ENCODE peak calls at places on chromosomes 7 and 10, in eight cellular contexts. C is T-helper 17 cell, Q is lower lobe of right lung, Z is mammary epithelial cell, W is lower leg skin, A is naive B cell, Y is posterior vena cava, K is testis. R is an unnamed sample.
A peak's percentile ranks its signal among the peaks of the same experiment; 100 is the strongest.

GRCh38 chr7:17546206-17546998 is 247.9 kb downstream of the AHR start:
- DNase-seq in C (no peak), Q (no peak), Z (peak; percentile 69), W (no peak), A (no peak), Y (no peak), K (no peak), R (no peak)

GRCh38 chr10:14659626-14660196 is 115.0 kb downstream of the FAM107B start:
- DNase-seq in C (peak; percentile 30), Q (peak; percentile 76), Z (no peak), W (no peak), A (peak; percentile 75), Y (no peak), K (no peak), R (no peak)

GRCh38 chr7:69430502-69431145 is 167.7 kb upstream of the AUTS2 start:
- DNase-seq in C (no peak), Q (no peak), Z (no peak), W (no peak), A (peak; percentile 3), Y (peak; percentile 84), K (peak; percentile 74), R (no peak)

GRCh38 chr7:156778668-156779067 is 114.3 kb downstream of the LMBR1 start:
- DNase-seq in C (no peak), Q (no peak), Z (no peak), W (no peak), A (no peak), Y (no peak), K (no peak), R (no peak)

GRCh38 chr10:86110156-86110786 is 256.3 kb downstream of the GRID1 start:
- DNase-seq in C (no peak), Q (no peak), Z (no peak), W (no peak), A (no peak), Y (no peak), K (no peak), R (no peak)

GRCh38 chr10:68876246-68876918 is 24.7 kb upstream of the DDX50 start:
- DNase-seq in C (no peak), Q (no peak), Z (no peak), W (no peak), A (no peak), Y (no peak), K (no peak), R (no peak)

GRCh38 chr10:3882855-3883254 is 97.8 kb upstream of the KLF6 start:
- DNase-seq in C (no peak), Q (no peak), Z (no peak), W (no peak), A (no peak), Y (no peak), K (no peak), R (no peak)

GRCh38 chr10:133096616-133097269 is 9.0 kb downstream of the ADGRA1 start:
- DNase-seq in C (no peak), Q (no peak), Z (no peak), W (no peak), A (no peak), Y (no peak), K (no peak), R (no peak)

GRCh38 chr10:78935697-78936407 is 132.9 kb upstream of the ZMIZ1 start:
- DNase-seq in C (no peak), Q (no peak), Z (no peak), W (no peak), A (no peak), Y (no peak), K (no peak), R (no peak)

GRCh38 chr7:150986099-150986512 is 4.7 kb upstream of the NOS3 start:
- DNase-seq in C (no peak), Q (no peak), Z (peak; percentile 38), W (no peak), A (no peak), Y (no peak), K (peak; percentile 85), R (no peak)

GRCh38 chr10:114526497-114527238 is 122.4 kb upstream of the AFAP1L2 start:
- DNase-seq in C (peak; percentile 82), Q (peak; percentile 77), Z (peak; percentile 91), W (peak; percentile 84), A (peak; percentile 92), Y (peak; percentile 88), K (peak; percentile 86), R (peak; percentile 79)

GRCh38 chr10:126169899-126170298 is 218.4 kb downstream of the ADAM12 start:
- DNase-seq in C (no peak), Q (no peak), Z (no peak), W (no peak), A (no peak), Y (no peak), K (no peak), R (no peak)

GRCh38 chr7:153381275-153382119 is 621.9 kb downstream of the ACTR3B start:
- DNase-seq in C (no peak), Q (no peak), Z (peak; percentile 0), W (no peak), A (no peak), Y (no peak), K (peak; percentile 66), R (no peak)

GRCh38 chr10:62959553-62959952 is 143.4 kb upstream of the EGR2 start:
- DNase-seq in C (no peak), Q (no peak), Z (peak; percentile 15), W (no peak), A (no peak), Y (no peak), K (no peak), R (no peak)

GRCh38 chr10:113520606-113521481 is 32.0 kb upstream of the HABP2 start:
- DNase-seq in C (no peak), Q (peak; percentile 57), Z (peak; percentile 48), W (peak; percentile 66), A (no peak), Y (no peak), K (peak; percentile 87), R (no peak)

GRCh38 chr7:94003446-94004023 is 620 bp downstream of the BET1 start:
- DNase-seq in C (no peak), Q (no peak), Z (peak; percentile 22), W (no peak), A (no peak), Y (no peak), K (no peak), R (no peak)

GRCh38 chr7:57425239-57425944 is 24.6 kb upstream of the ZNF716 start:
- DNase-seq in C (no peak), Q (no peak), Z (no peak), W (no peak), A (no peak), Y (no peak), K (no peak), R (no peak)

R was measured in activated T-helper 1 cell treated with Interleukin-2 at 50 U/mL for 16 hours.